ENCODE peak calls at places on chromosomes 4 and X, in ten cellular contexts. C is transverse colon, B is testis, O is stomach, J is prostate gland, K is HCT116, V is uterus, F is breast epithelium, U is Peyer's patch, L is right lobe of liver. Y is an unnamed sample.

GRCh38 chr4:176467011-176467410 is 147.2 kb downstream of the SPCS3 start:
- DNase-seq in V (no peak), J (no peak), K (no peak), F (no peak), C (no peak), L (no peak), U (no peak), O (no peak), B (no peak), Y (no peak)

GRCh38 chr4:7193040-7193958 is 961 bp downstream of the SORCS2 start:
- DNase-seq in O (no peak), B (peak; percentile 18), L (no peak), U (no peak), V (peak; percentile 60), C (no peak), J (no peak), F (peak; percentile 50), K (no peak), Y (no peak)

GRCh38 chr4:5746829-5747745 is 36.1 kb downstream of the EVC start:
- DNase-seq in O (no peak), L (no peak), U (no peak), B (no peak), K (no peak), F (no peak), J (no peak), C (no peak), V (no peak), Y (no peak)

GRCh38 chrX:96619588-96619987 is 65.1 kb upstream of the DIAPH2 start:
- DNase-seq in C (no peak), L (no peak), F (no peak), B (no peak), O (no peak), K (no peak), U (no peak), V (no peak), J (no peak), Y (no peak)

GRCh38 chrX:153973127-153974002 is 811 bp downstream of the TMEM187 start:
- DNase-seq in U (no peak), C (no peak), J (no peak), L (no peak), F (no peak), O (no peak), B (no peak), V (no peak), K (no peak), Y (no peak)

GRCh38 chrX:73855546-73855945 is 292.5 kb downstream of the CHIC1 start:
- DNase-seq in K (peak; percentile 28), C (peak; percentile 74), F (no peak), U (peak; percentile 50), V (peak; percentile 73), J (peak; percentile 35), O (peak; percentile 75), B (peak; percentile 70), L (peak; percentile 63), Y (peak; percentile 32)

GRCh38 chr4:4480685-4481393 is 61.0 kb downstream of the STX18 start:
- DNase-seq in K (no peak), F (no peak), C (no peak), L (no peak), B (no peak), U (no peak), O (no peak), J (no peak), V (no peak), Y (no peak)

GRCh38 chr4:2067446-2068197 is 8.5 kb downstream of the NAT8L start:
- DNase-seq in V (no peak), O (no peak), U (no peak), J (no peak), F (no peak), K (no peak), B (no peak), L (peak; percentile 44), C (no peak), Y (no peak)

GRCh38 chrX:103539695-103540094 is 20.4 kb upstream of the RAB40A start:
- DNase-seq in B (no peak), V (no peak), U (no peak), F (no peak), C (no peak), J (no peak), K (no peak), L (no peak), O (no peak), Y (no peak)

GRCh38 chrX:47650164-47651042 is at the start of gene ELK1:
- DNase-seq in L (peak; percentile 97), U (peak; percentile 90), B (peak; percentile 98), V (peak; percentile 93), O (peak; percentile 92), J (peak; percentile 96), F (peak; percentile 92), K (peak; percentile 93), C (peak; percentile 94), Y (peak; percentile 93)

GRCh38 chrX:47649781-47650163 is 591 bp downstream of the ELK1 start:
- DNase-seq in U (no peak), C (no peak), L (no peak), B (no peak), K (no peak), J (no peak), V (no peak), F (no peak), O (no peak), Y (no peak)

GRCh38 chrX:47648376-47648775 is 2.0 kb downstream of the ELK1 start:
- DNase-seq in J (no peak), K (no peak), B (no peak), V (no peak), U (no peak), L (no peak), F (no peak), C (no peak), O (no peak), Y (no peak)

GRCh38 chrX:47649302-47649701 is 1.1 kb downstream of the ELK1 start:
- DNase-seq in B (no peak), J (no peak), V (no peak), U (no peak), O (no peak), K (no peak), L (no peak), C (no peak), F (no peak), Y (no peak)

DNA sequence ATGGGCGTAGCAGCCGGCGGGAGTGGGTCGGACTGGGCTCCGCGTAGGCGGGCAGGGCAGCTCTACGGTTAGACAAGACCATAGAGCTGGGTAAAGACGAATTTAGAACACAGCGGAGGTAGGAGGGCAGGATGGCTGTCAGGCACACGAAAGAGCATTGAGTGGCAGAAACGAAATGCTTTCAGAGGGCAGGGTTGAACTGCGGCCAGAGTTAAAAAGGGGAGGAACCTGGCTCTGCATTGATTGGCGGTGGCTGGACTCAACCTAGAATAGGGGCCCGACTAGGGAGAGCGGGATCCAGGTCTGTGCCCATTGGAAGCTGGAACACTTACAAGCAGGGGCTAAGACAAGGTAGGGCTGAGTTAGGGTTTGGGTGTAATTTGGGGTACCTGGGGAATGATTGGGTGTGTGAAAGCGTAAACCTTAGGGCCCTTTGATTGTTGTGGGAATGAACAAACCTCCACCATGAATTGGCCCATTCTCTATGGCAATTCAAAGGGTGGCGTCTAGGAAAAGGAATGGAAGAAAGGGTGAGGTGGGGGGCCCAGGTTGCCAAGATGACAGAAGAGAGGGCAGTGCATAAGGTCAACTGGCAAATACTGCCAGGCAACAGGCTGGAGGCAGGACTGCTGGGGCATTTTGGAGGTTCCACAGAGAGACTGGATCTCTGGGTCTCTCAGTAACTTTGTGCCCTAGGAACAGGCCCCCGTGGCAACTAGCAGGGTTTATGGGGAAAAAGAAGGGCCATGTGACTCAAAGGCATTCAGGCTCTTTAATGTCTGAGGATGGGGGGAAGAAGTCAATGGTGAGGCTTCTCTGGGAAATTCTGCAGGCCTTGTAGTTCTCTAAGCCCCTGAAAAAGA is 911 bp upstream of the ELK1 start:
- DNase-seq in K (no peak), J (no peak), C (no peak), V (no peak), O (no peak), B (no peak), U (no peak), F (no peak), L (no peak), Y (no peak)
- TF ChIP-seq POLR2A in K (no peak), J (peak; percentile 23), C (no peak), V (peak; percentile 11), O (no peak), B (no peak), U (no peak), F (no peak), L (peak; percentile 50), Y (no peak)

GRCh38 chr4:139619644-139620043 is 46.0 kb upstream of the MGST2 start:
- DNase-seq in K (no peak), L (no peak), B (no peak), F (no peak), V (no peak), C (no peak), O (no peak), J (no peak), U (no peak), Y (no peak)

GRCh38 chr4:139622856-139623255 is 42.8 kb upstream of the MGST2 start:
- DNase-seq in C (no peak), U (no peak), J (no peak), O (no peak), V (no peak), F (no peak), K (no peak), B (no peak), L (no peak), Y (no peak)

GRCh38 chr4:139617702-139618490 is 47.7 kb upstream of the MGST2 start:
- DNase-seq in L (no peak), U (no peak), B (no peak), F (no peak), K (peak; percentile 37), J (no peak), C (no peak), O (no peak), V (no peak), Y (no peak)
- TF ChIP-seq CTCF in L (peak; percentile 26), U (peak; percentile 25), B (no peak), F (no peak), K (peak; percentile 71), J (no peak), C (peak; percentile 28), O (peak; percentile 18), V (peak; percentile 35), Y (no peak)

DNA sequence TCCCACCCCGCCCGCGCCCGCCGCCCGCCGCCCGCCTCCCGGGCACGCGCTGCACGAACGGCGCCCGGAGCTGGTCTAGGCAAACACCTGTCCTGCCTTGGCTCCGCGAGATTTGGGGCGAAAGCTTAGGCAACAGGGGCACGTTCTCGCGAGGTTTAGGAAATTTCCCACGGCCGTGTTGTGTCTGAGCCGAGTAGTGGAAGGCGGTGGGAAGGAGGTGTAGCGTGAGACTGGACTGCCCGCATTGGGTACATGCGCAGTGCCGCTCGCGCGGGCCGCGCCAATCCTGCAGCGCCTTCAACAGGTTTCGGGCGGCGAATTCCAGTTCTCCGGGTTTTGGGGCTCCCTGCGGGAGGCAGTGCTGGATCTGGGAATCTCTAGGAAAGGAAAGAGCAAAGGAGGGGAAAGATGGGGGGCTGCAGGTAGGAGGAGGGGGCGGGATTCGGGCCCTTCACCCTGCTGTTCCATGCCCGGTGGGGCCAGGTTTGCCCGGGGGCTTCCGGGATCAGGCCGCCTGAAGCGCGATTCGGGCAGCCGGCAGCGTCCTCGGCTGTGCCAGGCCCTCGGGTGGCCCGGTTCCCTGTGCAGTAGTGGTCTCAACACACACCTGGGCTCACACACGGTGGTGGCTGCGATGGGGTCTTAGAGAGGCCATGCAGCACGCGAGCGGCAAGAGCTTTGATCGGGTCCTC is 1.2 kb upstream of the RBPJ start:
- DNase-seq in J (peak; percentile 99), L (peak; percentile 99), U (peak; percentile 98), C (peak; percentile 99), V (peak; percentile 97), K (peak; percentile 99), F (peak; percentile 98), O (peak; percentile 99), B (peak; percentile 100), Y (peak; percentile 99)
- TF ChIP-seq POLR2A in J (peak; percentile 53), L (peak; percentile 18), U (no peak), C (no peak), V (peak; percentile 49), K (no peak), F (no peak), O (no peak), B (no peak), Y (no peak)

GRCh38 chrX:18661273-18661672 is 10.6 kb downstream of the RS1 start:
- DNase-seq in C (no peak), U (no peak), O (no peak), B (no peak), K (no peak), J (no peak), V (no peak), L (no peak), F (no peak), Y (no peak)
- TF ChIP-seq CTCF in C (no peak), U (no peak), O (no peak), B (no peak), K (no peak), J (no peak), V (no peak), L (no peak), F (no peak), Y (no peak)

Y was measured in lower leg skin.